ENCODE peak calls at places on chromosomes 1 and 21, in seven cellular contexts. B, P, C, G, M, D and Z are unnamed samples.

GRCh38 chr1:24369199-24369598 is 44.4 kb downstream of the STPG1 start:
- DNase-seq in P (no peak), B (no peak), G (no peak), D (no peak), C (no peak), M (no peak), Z (no peak)

GRCh38 chr1:24199291-24199900 is 12.3 kb upstream of the IFNLR1 start:
- DNase-seq in P (peak), D (peak), G (no peak), M (no peak), C (peak), B (no peak), Z (peak)

GRCh38 chr1:8822383-8823294 is 5.2 kb upstream of the RERE start:
- DNase-seq in B (no peak), G (peak), P (peak), D (no peak), C (no peak), M (peak), Z (no peak)

GRCh38 chr1:201903135-201903534 is 14.4 kb downstream of the SHISA4 start:
- DNase-seq in D (no peak), B (no peak), P (peak), G (no peak), M (no peak), C (no peak), Z (no peak)

GRCh38 chr1:232629250-232630046 is 485 bp downstream of the SIPA1L2 start:
- DNase-seq in G (no peak), P (peak), B (peak), D (no peak), C (peak), M (no peak), Z (peak)

GRCh38 chr1:177983087-177983823 is 13.4 kb upstream of the SEC16B start:
- DNase-seq in G (no peak), D (no peak), P (no peak), C (no peak), M (no peak), B (no peak), Z (no peak)

GRCh38 chr1:167518331-167518700 is at the start of gene CD247:
- DNase-seq in G (no peak), M (no peak), B (no peak), C (peak), D (no peak), P (no peak), Z (peak)

GRCh38 chr1:231240531-231240882 is 505 bp upstream of the GNPAT start:
- DNase-seq in B (no peak), P (no peak), M (no peak), C (no peak), G (no peak), D (no peak), Z (no peak)

GRCh38 chr21:43302356-43302700 is 124.6 kb downstream of the SIK1 start:
- DNase-seq in P (no peak), B (no peak), G (no peak), D (no peak), C (no peak), M (no peak), Z (no peak)

GRCh38 chr1:178052650-178053461 is 41.0 kb upstream of the RASAL2 start:
- DNase-seq in C (no peak), P (no peak), D (peak), M (no peak), B (no peak), G (no peak), Z (no peak)

GRCh38 chr1:47186267-47187185 is 3.3 kb downstream of the PDZK1IP1 start:
- DNase-seq in G (no peak), B (no peak), D (no peak), C (no peak), M (no peak), P (no peak), Z (no peak)

GRCh38 chr1:98555814-98556213 is 105.7 kb upstream of the SNX7 start:
- DNase-seq in G (no peak), C (no peak), M (no peak), B (no peak), D (no peak), P (no peak), Z (no peak)

GRCh38 chr1:55070291-55070690 is 30.9 kb downstream of the PCSK9 start:
- DNase-seq in B (no peak), P (no peak), M (no peak), C (no peak), G (no peak), D (no peak), Z (no peak)

GRCh38 chr1:55073187-55073916 is 34.0 kb downstream of the PCSK9 start:
- DNase-seq in C (no peak), G (no peak), M (no peak), B (no peak), D (no peak), P (no peak), Z (peak)

GRCh38 chr1:55069280-55069679 is 29.9 kb downstream of the PCSK9 start:
- DNase-seq in B (no peak), D (no peak), C (no peak), M (no peak), P (no peak), G (no peak), Z (no peak)

GRCh38 chr1:55070765-55071164 is 31.4 kb downstream of the PCSK9 start:
- DNase-seq in D (no peak), B (no peak), M (no peak), P (no peak), C (no peak), G (no peak), Z (no peak)

DNA sequence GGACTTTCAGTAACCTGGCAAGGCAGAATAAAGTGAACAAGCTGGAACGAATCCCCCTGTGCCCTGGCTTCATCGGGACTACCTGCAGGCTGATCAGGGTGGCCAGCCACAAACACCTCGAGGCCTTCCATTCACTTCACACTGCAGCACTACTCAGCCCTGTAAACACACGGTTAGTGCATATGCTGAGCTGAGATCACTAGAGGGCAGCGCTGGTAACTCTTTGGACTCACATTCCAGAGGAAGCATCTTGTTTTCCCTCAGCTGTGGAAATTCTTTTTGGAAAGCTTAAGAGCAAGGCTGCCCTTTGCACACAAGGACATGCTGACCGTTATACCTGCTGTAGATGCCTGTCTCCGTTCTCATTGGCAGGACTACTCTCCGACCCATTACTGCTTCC is 32.1 kb downstream of the PCSK9 start:
- DNase-seq in P (no peak), B (no peak), M (no peak), G (no peak), C (peak), D (peak), Z (peak)
- TF ChIP-seq CTCF in P (no peak), B (no peak), M (peak), G (peak), C (peak), D (peak), Z (peak)

GRCh38 chr1:56416385-56416972 is 162.9 kb downstream of the PLPP3 start:
- DNase-seq in B (no peak), G (no peak), M (no peak), P (no peak), C (no peak), D (no peak), Z (no peak)
- TF ChIP-seq CTCF in B (no peak), G (no peak), M (no peak), P (no peak), C (no peak), D (no peak), Z (no peak)

GRCh38 chr1:84672080-84672735 is 18.1 kb downstream of the SSX2IP start:
- DNase-seq in P (no peak), M (no peak), G (no peak), B (no peak), D (no peak), C (no peak), Z (no peak)

GRCh38 chr1:84674021-84674420 is 16.2 kb downstream of the SSX2IP start:
- DNase-seq in M (no peak), B (no peak), P (no peak), G (no peak), D (no peak), C (no peak), Z (no peak)

GRCh38 chr1:84665703-84666317 is 24.5 kb downstream of the SSX2IP start:
- DNase-seq in G (no peak), C (no peak), P (no peak), M (no peak), D (no peak), B (no peak), Z (no peak)

GRCh38 chr1:84669831-84670230 is 20.4 kb downstream of the SSX2IP start:
- DNase-seq in M (no peak), B (no peak), G (no peak), P (no peak), C (no peak), D (no peak), Z (no peak)

DNA sequence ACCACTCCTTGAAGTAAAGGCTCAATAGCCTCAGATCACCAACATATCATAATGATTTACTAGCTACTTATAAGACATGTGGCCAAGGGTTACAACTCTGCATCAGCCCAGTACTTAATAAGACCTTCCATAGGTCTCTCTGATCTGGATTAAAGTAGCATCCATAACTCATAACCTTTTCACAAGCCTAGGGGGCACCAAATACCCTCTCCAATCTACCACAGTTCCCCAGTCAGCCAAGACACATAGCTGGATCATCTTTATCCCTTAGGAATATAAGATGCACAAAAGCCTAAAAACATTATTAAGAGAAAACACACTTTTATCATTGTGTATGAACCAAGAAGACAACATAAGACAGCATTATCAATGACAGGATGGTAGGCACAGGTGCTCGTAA is 22.1 kb downstream of the SSX2IP start:
- DNase-seq in P (no peak), D (no peak), G (no peak), C (no peak), B (no peak), M (no peak), Z (no peak)
- TF ChIP-seq CTCF in P (peak), D (peak), G (peak), C (peak), B (no peak), M (no peak), Z (peak)

GRCh38 chr1:45842786-45843185 is 39.4 kb downstream of the MAST2 start:
- DNase-seq in G (no peak), B (no peak), C (no peak), D (no peak), P (no peak), M (no peak), Z (no peak)

GRCh38 chr1:45840704-45841103 is 37.3 kb downstream of the MAST2 start:
- DNase-seq in P (no peak), D (no peak), B (no peak), M (no peak), C (no peak), G (no peak), Z (no peak)

GRCh38 chr1:45846931-45847330 is 43.5 kb downstream of the MAST2 start:
- DNase-seq in B (no peak), C (no peak), D (no peak), P (no peak), G (no peak), M (peak), Z (no peak)

GRCh38 chr1:45848097-45848496 is 44.7 kb downstream of the MAST2 start:
- DNase-seq in M (no peak), B (no peak), P (no peak), G (no peak), D (no peak), C (no peak), Z (no peak)

GRCh38 chr1:45843474-45843905 is 40.1 kb downstream of the MAST2 start:
- DNase-seq in M (no peak), G (no peak), D (peak), B (no peak), P (no peak), C (no peak), Z (no peak)
- TF ChIP-seq CTCF in M (peak), G (no peak), D (no peak), B (no peak), P (peak), C (peak), Z (peak)

DNA sequence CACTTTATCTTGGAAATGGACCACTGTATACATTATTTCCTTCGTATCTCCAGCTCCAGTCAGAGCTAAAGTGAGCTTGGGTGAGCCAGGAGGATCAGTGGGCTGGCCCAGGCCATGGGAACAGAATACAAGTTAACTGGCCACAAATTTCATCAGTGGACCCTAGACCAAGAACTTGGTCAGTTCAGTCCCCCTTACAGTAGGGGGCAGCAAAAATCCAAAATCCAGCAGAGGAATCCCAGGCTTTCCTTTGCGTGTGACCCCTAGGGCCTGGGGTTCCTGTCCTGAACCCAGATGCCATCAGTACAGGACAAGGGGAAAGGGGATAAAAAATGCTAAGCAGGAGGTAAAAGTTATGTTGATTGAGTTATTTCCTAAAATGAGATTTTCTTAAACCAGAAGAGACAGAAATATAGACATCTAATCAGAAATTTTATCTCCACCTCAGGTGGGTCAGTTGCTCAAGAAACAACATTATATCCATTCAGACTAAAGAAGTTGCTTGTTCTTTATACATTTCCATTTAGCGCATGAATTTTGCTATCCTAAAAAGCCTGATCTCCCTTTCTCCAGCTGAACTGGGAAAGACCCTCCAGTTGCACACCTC is 24.1 kb upstream of the LCE5A start:
- DNase-seq in G (no peak), D (no peak), P (no peak), C (no peak), M (no peak), B (no peak), Z (peak)
- TF ChIP-seq CTCF in G (peak), D (no peak), P (peak), C (peak), M (peak), B (no peak), Z (peak)

DNA sequence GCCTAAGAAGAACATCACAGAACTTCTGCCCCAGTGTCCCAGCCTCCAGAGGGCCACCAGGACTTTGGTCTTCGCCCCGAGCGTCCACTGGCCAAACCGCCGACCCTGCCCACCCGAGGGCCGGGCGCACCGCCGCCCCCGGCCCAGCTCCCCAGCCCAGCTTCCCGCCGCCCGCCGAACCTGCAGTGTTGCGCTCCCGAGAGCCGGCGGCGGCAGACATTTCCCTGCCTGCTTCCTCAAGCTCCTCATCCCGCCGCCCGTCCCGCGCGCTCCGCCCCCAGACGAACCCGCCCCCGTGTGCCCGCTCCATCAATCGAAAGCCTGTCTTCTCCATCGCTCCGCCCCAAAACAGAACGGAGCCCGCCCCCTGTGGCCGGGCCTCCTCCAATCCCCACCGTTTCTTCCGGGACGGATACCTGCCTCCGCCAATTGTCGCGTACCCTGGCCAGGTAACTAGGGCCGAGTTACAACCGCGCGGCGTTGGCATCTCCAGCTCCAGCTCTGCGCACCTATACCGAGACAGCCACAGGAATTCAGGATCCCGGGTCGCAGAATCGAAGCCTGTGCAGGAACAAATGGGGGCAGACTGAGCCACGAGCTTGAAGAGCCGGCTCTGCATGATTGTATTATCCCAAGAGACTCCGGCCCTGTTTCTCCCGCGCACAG is 15.2 kb downstream of the INPP5B start:
- DNase-seq in P (peak), G (peak), D (peak), M (peak), B (peak), C (peak), Z (peak)
- TF ChIP-seq CTCF in P (peak), G (no peak), D (no peak), M (no peak), B (no peak), C (no peak), Z (no peak)

GRCh38 chr1:192832492-192832891 is 23.7 kb downstream of the RGS2 start:
- DNase-seq in D (no peak), G (no peak), M (no peak), C (no peak), B (no peak), P (no peak), Z (no peak)
- TF ChIP-seq CTCF in D (no peak), G (no peak), M (no peak), C (no peak), B (no peak), P (no peak), Z (no peak)

DNA sequence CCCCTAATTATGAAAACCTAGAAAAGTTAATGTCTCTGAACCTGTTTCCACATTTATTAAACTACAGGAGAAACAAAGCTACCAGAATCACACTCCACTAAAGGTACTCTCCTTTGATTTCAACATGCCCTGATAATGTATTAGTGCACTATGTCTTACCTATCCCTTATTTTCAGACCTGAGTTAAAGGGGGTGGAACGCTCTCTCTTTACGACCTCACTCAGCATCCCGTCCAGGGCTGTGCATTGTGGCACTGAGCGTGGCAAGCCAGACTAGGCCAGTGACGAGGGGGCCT is 678 bp downstream of the LSM10 start:
- DNase-seq in D (no peak), B (no peak), C (no peak), M (no peak), P (no peak), G (no peak), Z (peak)
- TF ChIP-seq CTCF in D (no peak), B (no peak), C (no peak), M (no peak), P (no peak), G (no peak), Z (no peak)